ENCODE peak calls at places on chromosomes 5 and 9, in nine cellular contexts. L, V, Q, H, F, M, R, T and I are unnamed samples. For H3K4me1, the result is how much of the 10 kb centered on the place peaks cover.

GRCh38 chr5:40656766-40657165 is 22.9 kb upstream of the PTGER4 start:
- DNase-seq in T (no peak), R (no peak), F (no peak), V (no peak), L (no peak), H (no peak), M (no peak), Q (no peak), I (no peak)

GRCh38 chr9:36818965-36819870 is 214.8 kb downstream of the PAX5 start:
- DNase-seq in F (no peak), R (no peak), T (peak), H (no peak), Q (peak), L (no peak), M (peak), V (no peak), I (no peak)

GRCh38 chr5:122415481-122416120 is 103.6 kb downstream of the SNCAIP start:
- DNase-seq in T (no peak), V (peak), R (peak), F (no peak), H (peak), M (no peak), Q (peak), L (peak), I (peak)

GRCh38 chr5:33824516-33825195 is 67.1 kb downstream of the ADAMTS12 start:
- DNase-seq in H (no peak), R (peak), T (no peak), V (peak), Q (no peak), M (no peak), F (no peak), L (no peak), I (no peak)

GRCh38 chr5:16536246-16536645 is 70.6 kb upstream of the ZNF622 start:
- DNase-seq in H (no peak), L (no peak), Q (no peak), F (no peak), V (peak), M (no peak), T (no peak), R (no peak), I (peak)

GRCh38 chr9:14219865-14220655 is 93.9 kb downstream of the NFIB start:
- DNase-seq in M (no peak), Q (no peak), H (no peak), T (no peak), V (no peak), F (no peak), L (no peak), R (no peak), I (no peak)

GRCh38 chr5:118033686-118034338 is 954.5 kb downstream of the DTWD2 start:
- DNase-seq in V (no peak), L (no peak), Q (no peak), F (no peak), H (peak), T (no peak), R (no peak), M (peak), I (no peak)

GRCh38 chr9:129182625-129183494 is 4.8 kb upstream of the IER5L start:
- DNase-seq in F (no peak), V (no peak), Q (peak), R (peak), M (no peak), T (no peak), L (no peak), H (peak), I (no peak)

GRCh38 chr9:3954950-3955670 is 344.8 kb downstream of the GLIS3 start:
- DNase-seq in R (no peak), T (no peak), L (no peak), Q (peak), H (no peak), F (no peak), V (peak), M (no peak), I (no peak)

GRCh38 chr5:159724283-159724682 is 192.0 kb upstream of the ADRA1B start:
- DNase-seq in R (no peak), L (no peak), H (no peak), V (no peak), M (no peak), T (no peak), F (no peak), Q (no peak), I (no peak)

GRCh38 chr9:119675951-119676350 is 306.7 kb upstream of the BRINP1 start:
- DNase-seq in Q (peak), L (no peak), M (no peak), R (no peak), T (no peak), F (no peak), V (no peak), H (no peak), I (no peak)

GRCh38 chr5:36392186-36392585 is 90.5 kb upstream of the RANBP3L start:
- DNase-seq in H (no peak), T (no peak), L (no peak), R (no peak), V (no peak), Q (no peak), M (no peak), F (no peak), I (no peak)

GRCh38 chr5:177367981-177368960 is 10.5 kb downstream of the RGS14 start:
- DNase-seq in Q (peak), V (no peak), L (no peak), H (no peak), R (no peak), T (no peak), M (no peak), F (no peak), I (peak)

GRCh38 chr5:177369913-177370487 is 12.3 kb downstream of the RGS14 start:
- DNase-seq in L (no peak), V (no peak), Q (no peak), R (no peak), F (no peak), H (no peak), M (no peak), T (no peak), I (no peak)

GRCh38 chr5:177370488-177371119 is 12.9 kb downstream of the RGS14 start:
- DNase-seq in L (peak), V (peak), T (peak), Q (peak), H (peak), F (no peak), R (peak), M (peak), I (peak)

GRCh38 chr5:177371120-177371537 is 13.1 kb upstream of the SLC34A1 start:
- DNase-seq in R (no peak), Q (no peak), H (no peak), F (no peak), M (no peak), T (no peak), L (no peak), V (no peak), I (no peak)

GRCh38 chr5:177369050-177369912 is 11.6 kb downstream of the RGS14 start:
- DNase-seq in Q (peak), T (no peak), L (no peak), H (no peak), R (no peak), M (no peak), V (no peak), F (no peak), I (no peak)
- H3K4me1 ChIP-seq in Q (half or more), T (under half), L (under half), H (half or more), R (under half), M (under half), V (under half), F (half or more), I (under half)

DNA sequence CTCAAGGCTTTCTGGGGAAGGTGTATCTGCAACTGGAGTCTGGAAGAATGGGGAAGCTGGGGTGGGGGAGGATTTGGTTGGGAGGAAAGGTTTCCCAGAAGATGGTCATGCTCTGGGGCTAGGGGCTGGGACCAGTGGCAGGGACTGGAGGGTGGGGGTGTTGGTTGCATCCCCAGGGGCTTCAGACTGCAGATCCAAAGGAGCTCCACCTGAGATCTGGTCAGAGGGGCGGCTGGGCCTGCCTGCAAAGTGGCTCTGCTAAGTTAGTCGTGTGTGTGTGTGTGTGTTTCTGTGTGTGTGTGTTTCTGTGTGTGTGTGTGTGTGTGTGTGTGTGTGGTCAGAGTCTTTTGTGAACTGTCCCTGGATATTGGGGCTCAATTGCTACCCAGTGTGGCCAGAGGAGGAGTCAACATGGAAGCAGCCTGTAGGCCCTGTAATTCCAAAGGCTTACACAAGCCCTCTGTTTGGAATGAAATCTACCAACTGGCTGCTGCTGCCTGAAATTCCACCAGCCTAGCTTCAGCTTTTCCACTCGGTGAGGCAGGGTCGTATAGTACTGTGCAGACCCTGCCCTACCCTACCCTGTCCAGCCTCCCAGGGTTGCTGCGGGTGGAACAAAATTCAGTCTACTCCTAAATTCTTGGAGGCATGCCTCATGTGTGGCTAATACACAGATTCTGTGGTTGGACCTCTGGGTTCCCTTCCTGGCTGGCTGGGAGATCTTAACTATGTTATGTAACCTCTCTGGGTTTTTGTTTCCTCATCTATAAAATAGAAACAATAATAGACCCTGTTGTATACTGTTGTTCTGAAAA is 12.5 kb upstream of the SYNPO start:
- DNase-seq in H (no peak), Q (no peak), R (no peak), L (no peak), T (no peak), F (no peak), V (peak), M (no peak), I (no peak)
- H3K4me1 ChIP-seq in H (half or more), Q (under half), R (half or more), L (half or more), T (under half), F (half or more), V (half or more), M (under half), I (under half)

GRCh38 chr5:76716456-76717157 is 681 bp downstream of the F2R start:
- DNase-seq in V (no peak), F (no peak), H (peak), T (no peak), M (peak), R (peak), Q (peak), L (peak), I (no peak)
- H3K4me1 ChIP-seq in V (under half), F (under half), H (half or more), T (under half), M (under half), R (under half), Q (under half), L (under half), I (under half)

GRCh38 chr9:127968717-127969383 is 11.9 kb downstream of the EEIG1 start:
- DNase-seq in V (peak), T (no peak), Q (no peak), M (no peak), R (peak), F (no peak), H (peak), L (peak), I (peak)

GRCh38 chr9:127965953-127966352 is 14.8 kb downstream of the EEIG1 start:
- DNase-seq in R (no peak), T (no peak), H (no peak), V (no peak), M (no peak), Q (no peak), F (no peak), L (no peak), I (no peak)

GRCh38 chr9:127966416-127967150 is 14.2 kb downstream of the EEIG1 start:
- DNase-seq in T (no peak), L (no peak), R (peak), H (no peak), Q (no peak), F (no peak), V (no peak), M (peak), I (peak)

GRCh38 chr9:127968046-127968445 is 12.7 kb downstream of the EEIG1 start:
- DNase-seq in H (no peak), R (peak), M (peak), Q (no peak), F (no peak), T (no peak), L (no peak), V (peak), I (peak)

GRCh38 chr9:127967151-127967809 is 13.5 kb downstream of the EEIG1 start:
- DNase-seq in R (peak), F (no peak), L (no peak), V (no peak), T (no peak), Q (no peak), H (no peak), M (peak), I (no peak)
- H3K4me1 ChIP-seq in R (half or more), F (half or more), L (half or more), V (half or more), T (under half), Q (under half), H (half or more), M (half or more), I (under half)